ENCODE peak calls at places on chromosomes 5 and 9, in seven cellular contexts. F is stimulated activated CD8-positive, alpha-beta memory T cell treated with anti-CD3 and anti-CD28 coated beads, Interleukin-4, amount 100 ng/mL, for 1 hour; R is NCI-H1694 treated with DMSO at 0.1 percent for 48 hours; O is iPS DF 6.9; B is NAMALWA; I is mucosa of gallbladder; C is heart right ventricle. L is an unnamed sample.
A peak's percentile ranks its signal among the peaks of the same experiment; 100 is the strongest.

GRCh38 chr9:123928471-123929176 is 1.3 kb downstream of the DENND1A start:
- DNase-seq in F (no peak), C (peak; percentile 13), I (no peak), B (peak; percentile 55), R (no peak), O (no peak), L (no peak)

GRCh38 chr5:2867373-2867933 is 116.0 kb upstream of the IRX2 start:
- DNase-seq in O (no peak), F (no peak), B (no peak), R (no peak), C (no peak), I (no peak), L (no peak)

GRCh38 chr5:99037668-99038067 is 108.9 kb upstream of the CHD1 start:
- DNase-seq in O (no peak), R (no peak), F (no peak), C (no peak), I (peak; percentile 31), B (no peak), L (peak; percentile 31)

GRCh38 chr9:75121914-75122558 is 33.7 kb downstream of the OSTF1 start:
- DNase-seq in O (no peak), R (no peak), F (no peak), B (no peak), I (no peak), C (no peak), L (no peak)

GRCh38 chr5:137858223-137858916 is 9.3 kb upstream of the MYOT start:
- DNase-seq in R (no peak), F (no peak), O (no peak), C (no peak), I (no peak), B (peak; percentile 69), L (no peak)

GRCh38 chr5:6598351-6598900 is 34.4 kb downstream of the NSUN2 start:
- DNase-seq in C (no peak), O (no peak), I (no peak), F (no peak), R (no peak), B (no peak), L (no peak)

GRCh38 chr9:89926691-89927220 is 321.9 kb downstream of the GADD45G start:
- DNase-seq in R (no peak), C (no peak), B (no peak), F (no peak), O (no peak), I (no peak), L (peak; percentile 25)

GRCh38 chr5:77397686-77398300 is 94.3 kb downstream of the WDR41 start:
- DNase-seq in I (no peak), C (no peak), R (no peak), O (no peak), F (no peak), B (no peak), L (no peak)

GRCh38 chr5:148474025-148474511 is 90.3 kb downstream of the FBXO38 start:
- DNase-seq in B (no peak), C (peak; percentile 72), F (no peak), O (no peak), I (peak; percentile 13), R (no peak), L (no peak)

GRCh38 chr5:9440517-9440916 is 105.4 kb downstream of the SEMA5A start:
- DNase-seq in R (no peak), C (no peak), B (no peak), F (no peak), O (no peak), I (no peak), L (no peak)

GRCh38 chr9:116639251-116639741 is 47.8 kb upstream of the TRIM32 start:
- DNase-seq in R (no peak), C (no peak), B (no peak), F (no peak), I (no peak), O (no peak), L (no peak)

GRCh38 chr5:39341934-39342333 is 22.4 kb downstream of the C9 start:
- DNase-seq in F (no peak), O (no peak), C (no peak), B (no peak), R (no peak), I (no peak), L (no peak)

GRCh38 chr5:98631311-98632054 is 142.0 kb upstream of the RGMB start:
- DNase-seq in I (no peak), R (no peak), C (no peak), F (no peak), B (no peak), O (no peak), L (no peak)

GRCh38 chr5:127875235-127876021 is 172.2 kb downstream of the CCDC192 start:
- DNase-seq in R (peak; percentile 22), I (peak; percentile 67), B (peak; percentile 66), F (no peak), C (peak; percentile 53), O (peak; percentile 20), L (peak; percentile 66)

GRCh38 chr5:156615901-156616300 is 234.2 kb upstream of the PPP1R2B start:
- DNase-seq in C (no peak), I (no peak), R (no peak), O (no peak), B (no peak), F (no peak), L (no peak)

GRCh38 chr5:99004960-99005359 is 76.2 kb upstream of the CHD1 start:
- DNase-seq in C (no peak), R (no peak), F (no peak), B (peak; percentile 33), O (no peak), I (no peak), L (no peak)

GRCh38 chr9:95373069-95373681 is 55.7 kb upstream of the FANCC start:
- DNase-seq in C (no peak), I (no peak), R (no peak), B (peak; percentile 5), O (no peak), F (no peak), L (peak; percentile 56)

GRCh38 chr5:53360811-53361210 is 119.6 kb upstream of the FST start:
- DNase-seq in F (no peak), C (no peak), B (no peak), R (no peak), O (no peak), I (no peak), L (no peak)

GRCh38 chr5:14449052-14449661 is 132.4 kb upstream of the OTULINL start:
- DNase-seq in F (no peak), O (no peak), B (no peak), C (no peak), R (peak; percentile 68), I (no peak), L (no peak)

GRCh38 chr9:127053057-127053821 is 69.2 kb downstream of the ANGPTL2 start:
- DNase-seq in O (no peak), B (no peak), C (peak; percentile 55), R (no peak), F (no peak), I (no peak), L (no peak)

GRCh38 chr5:91070761-91071429 is 312.2 kb downstream of the ARRDC3 start:
- DNase-seq in O (no peak), R (no peak), B (no peak), C (no peak), F (no peak), I (no peak), L (no peak)

GRCh38 chr5:29983528-29984152 is 1209.8 kb upstream of the CDH6 start:
- DNase-seq in F (no peak), B (no peak), O (no peak), R (no peak), C (no peak), I (no peak), L (peak; percentile 19)

GRCh38 chr5:155311721-155312120 is 298.2 kb downstream of the KIF4B start:
- DNase-seq in R (no peak), I (no peak), B (no peak), O (no peak), C (no peak), F (no peak), L (no peak)